ENCODE peak calls at places on chromosomes 2 and 18, in four cellular contexts. U, E, Q and V are unnamed samples.

GRCh38 chr2:59236723-59237122 is 995.6 kb upstream of the FANCL start:
- DNase-seq in E (no peak), U (no peak), Q (no peak), V (no peak)

GRCh38 chr2:147076634-147077033 is 768.2 kb upstream of the ACVR2A start:
- DNase-seq in U (no peak), Q (no peak), E (no peak), V (peak; percentile 21)

GRCh38 chr18:60892855-60893254 is 440.4 kb upstream of the CDH20 start:
- DNase-seq in E (no peak), U (peak; percentile 41), Q (no peak), V (peak; percentile 18)

GRCh38 chr2:200596774-200597173 is 11.0 kb downstream of the AOX1 start:
- DNase-seq in Q (no peak), E (no peak), U (no peak), V (no peak)

GRCh38 chr2:152525277-152525838 is 190.4 kb downstream of the FMNL2 start:
- DNase-seq in Q (no peak), U (no peak), E (peak; percentile 40), V (peak; percentile 49)

GRCh38 chr2:118320640-118321039 is 232.4 kb downstream of the INSIG2 start:
- DNase-seq in E (no peak), U (no peak), Q (no peak), V (no peak)

GRCh38 chr2:202014328-202015034 is 19.2 kb upstream of the FZD7 start:
- DNase-seq in Q (no peak), E (no peak), U (no peak), V (no peak)

GRCh38 chr2:28357055-28357454 is 35.6 kb upstream of the FOSL2 start:
- DNase-seq in U (no peak), E (no peak), Q (no peak), V (no peak)

GRCh38 chr2:26978061-26978596 is 7.7 kb downstream of the MAPRE3 start:
- DNase-seq in E (no peak), Q (no peak), U (no peak), V (no peak)

GRCh38 chr18:79949571-79950439 is 1.6 kb downstream of the SLC66A2 start:
- DNase-seq in Q (peak; percentile 70), E (peak; percentile 68), U (no peak), V (no peak)

GRCh38 chr2:151946856-151947523 is 118.8 kb upstream of the ARL5A start:
- DNase-seq in Q (peak; percentile 29), E (peak; percentile 48), U (peak; percentile 21), V (no peak)

GRCh38 chr2:62423235-62423634 is 82.8 kb downstream of the TMEM17 start:
- DNase-seq in U (peak; percentile 15), E (no peak), Q (no peak), V (no peak)

GRCh38 chr2:102449370-102449974 is 23.6 kb upstream of the SLC9A4 start:
- DNase-seq in U (peak; percentile 13), Q (no peak), E (peak; percentile 13), V (peak; percentile 26)

GRCh38 chr2:106705877-106706276 is 180.1 kb downstream of the ST6GAL2 start:
- DNase-seq in Q (no peak), U (no peak), E (no peak), V (no peak)

GRCh38 chr18:37564796-37565137 is 831 bp downstream of the CELF4 start:
- DNase-seq in U (no peak), Q (no peak), E (peak; percentile 73), V (no peak)

GRCh38 chr2:218813771-218814460 is 17.7 kb downstream of the PRKAG3 start:
- DNase-seq in Q (no peak), E (no peak), U (no peak), V (no peak)

GRCh38 chr18:13375302-13376255 is 157.0 kb downstream of the LDLRAD4 start:
- DNase-seq in U (peak; percentile 48), Q (peak; percentile 56), E (peak; percentile 76), V (peak; percentile 90)

GRCh38 chr2:1595274-1595673 is 149.0 kb downstream of the PXDN start:
- DNase-seq in E (no peak), Q (no peak), U (no peak), V (no peak)

GRCh38 chr2:235018838-235019237 is 67.0 kb downstream of the SH3BP4 start:
- DNase-seq in Q (no peak), E (no peak), U (no peak), V (no peak)

GRCh38 chr2:203327582-203327917 is 644 bp upstream of the ABI2 start:
- DNase-seq in U (no peak), E (no peak), Q (no peak), V (peak; percentile 17)

GRCh38 chr2:66948234-66948633 is 448.9 kb upstream of the ETAA1 start:
- DNase-seq in U (no peak), Q (no peak), E (no peak), V (no peak)

GRCh38 chr2:64698668-64699444 is 45.1 kb upstream of the SERTAD2 start:
- DNase-seq in U (peak; percentile 24), E (no peak), Q (no peak), V (peak; percentile 63)

GRCh38 chr2:905833-906140 is 44.9 kb upstream of the SNTG2 start:
- DNase-seq in U (no peak), Q (no peak), E (no peak), V (no peak)

GRCh38 chr2:180450841-180451240 is 443.7 kb upstream of the CWC22 start:
- DNase-seq in U (no peak), E (no peak), Q (no peak), V (no peak)

GRCh38 chr2:189350515-189351209 is 90.6 kb upstream of the WDR75 start:
- DNase-seq in E (peak; percentile 36), U (no peak), Q (no peak), V (no peak)

GRCh38 chr2:147173186-147173575 is 671.6 kb upstream of the ACVR2A start:
- DNase-seq in Q (no peak), E (no peak), U (no peak), V (no peak)

GRCh38 chr18:10930078-10930477 is 219.3 kb downstream of the PIEZO2 start:
- DNase-seq in Q (no peak), E (no peak), U (no peak), V (no peak)

GRCh38 chr18:370753-371615 is 103.1 kb upstream of the THOC1 start:
- DNase-seq in Q (no peak), E (no peak), U (no peak), V (no peak)

GRCh38 chr18:371616-371998 is 103.8 kb upstream of the THOC1 start:
- DNase-seq in Q (no peak), U (no peak), E (no peak), V (no peak)

GRCh38 chr18:366466-367053 is 98.7 kb upstream of the THOC1 start:
- DNase-seq in Q (no peak), E (no peak), U (no peak), V (no peak)

GRCh38 chr18:365651-366050 is 97.8 kb upstream of the THOC1 start:
- DNase-seq in E (no peak), U (no peak), Q (no peak), V (no peak)

DNA sequence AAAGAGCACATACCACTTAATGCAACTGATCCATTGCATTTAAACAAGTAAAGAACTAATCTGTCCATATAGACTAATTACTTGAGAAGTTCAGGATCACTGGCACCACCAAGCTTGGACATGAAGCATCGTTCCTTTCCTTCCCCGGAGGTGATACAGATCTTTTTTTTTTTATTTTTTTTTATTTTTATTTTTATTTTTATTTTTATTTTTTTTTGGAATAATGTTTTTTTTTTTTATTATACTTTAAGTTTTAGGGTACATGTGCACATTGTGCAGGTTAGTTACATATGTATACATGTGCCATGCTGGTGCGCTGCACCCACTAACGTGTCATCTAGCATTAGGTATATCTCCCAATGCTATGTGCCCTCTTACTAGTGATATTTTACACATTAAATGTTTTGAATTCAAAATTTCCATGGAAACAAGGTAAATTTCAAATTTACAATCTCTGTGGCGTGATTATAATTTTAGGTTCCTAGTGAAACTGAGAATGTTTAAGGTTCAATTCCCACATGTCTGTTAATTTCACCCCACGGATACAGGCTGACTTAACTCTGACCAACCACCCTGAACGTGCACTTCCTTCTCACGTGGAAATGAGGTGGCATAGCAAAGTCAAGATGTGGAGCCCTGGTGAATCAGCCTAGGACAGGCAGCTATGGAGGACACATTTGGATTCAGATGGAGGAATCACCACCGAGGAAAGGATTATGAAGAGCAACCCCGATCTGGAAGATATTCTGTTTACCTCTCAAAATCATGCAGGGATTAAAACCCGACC is 101.6 kb upstream of the THOC1 start:
- DNase-seq in U (no peak), Q (no peak), E (no peak), V (no peak)
- H3K27ac ChIP-seq in U (no peak overlapping the region), Q (no peak overlapping the region), E (no peak overlapping the region), V (no peak overlapping the region)

DNA sequence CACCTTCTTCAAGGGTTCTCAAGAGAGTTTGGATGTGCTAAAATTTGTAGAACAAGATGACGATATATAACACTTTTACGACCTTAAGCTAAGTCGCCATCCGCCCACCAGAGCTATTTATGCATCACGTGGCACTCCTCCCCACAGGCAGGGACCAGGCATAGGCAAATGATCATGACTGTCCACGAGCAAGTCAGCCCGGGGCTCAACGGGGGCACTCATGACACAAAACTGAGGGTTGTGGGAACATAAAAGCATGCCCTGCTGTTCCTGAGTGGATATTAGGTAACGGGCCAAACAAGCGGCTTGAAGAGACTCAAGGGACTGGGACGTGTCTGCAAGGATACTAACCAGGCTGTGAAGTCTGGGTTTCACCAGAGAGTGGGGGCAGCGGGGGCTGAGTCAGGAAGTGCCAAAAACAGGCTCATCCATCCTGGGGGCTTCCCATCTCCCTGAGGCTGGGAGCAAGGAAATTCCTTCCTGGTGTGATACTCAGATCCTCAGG is 58.1 kb downstream of the FAM178B start:
- DNase-seq in Q (no peak), E (no peak), U (no peak), V (no peak)
- TF ChIP-seq CTCF in Q (no peak), E (no peak), U (no peak), V (no peak)

DNA sequence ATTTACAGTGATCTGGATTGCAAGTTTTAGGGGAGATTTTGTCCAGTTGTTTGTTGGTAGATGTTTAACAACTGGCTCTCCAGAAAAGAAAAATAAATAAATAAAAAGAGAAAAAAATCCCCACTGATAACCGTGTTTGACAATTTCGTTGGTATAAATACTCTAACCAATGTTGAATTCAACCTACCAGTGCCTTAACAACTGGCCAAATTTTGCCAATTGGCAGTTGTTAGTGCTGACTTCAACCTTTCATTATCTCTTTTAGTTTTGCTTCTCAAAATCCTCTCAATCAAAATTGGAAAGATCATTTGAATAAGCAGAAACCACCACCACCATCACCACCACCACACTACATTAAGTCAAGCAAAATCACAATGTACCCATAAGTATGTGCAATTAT is 490.3 kb downstream of the PIK3C3 start:
- DNase-seq in Q (no peak), E (no peak), U (no peak), V (no peak)
- H3K27ac ChIP-seq in Q (no peak overlapping the region), E (no peak overlapping the region), U (no peak overlapping the region), V (no peak overlapping the region)

GRCh38 chr18:59303006-59303405 is 15.4 kb downstream of the CPLX4 start:
- DNase-seq in Q (no peak), U (no peak), E (no peak), V (no peak)
- TF ChIP-seq CTCF in Q (no peak), U (no peak), E (no peak), V (no peak)

GRCh38 chr2:237857791-237858190 is 1.6 kb upstream of the RAMP1 start:
- DNase-seq in U (no peak), Q (no peak), E (no peak), V (no peak)

GRCh38 chr2:237860273-237860935 is 981 bp downstream of the RAMP1 start:
- DNase-seq in E (no peak), U (no peak), Q (no peak), V (no peak)

GRCh38 chr2:237858294-237859081 is 935 bp upstream of the RAMP1 start:
- DNase-seq in E (peak; percentile 70), U (no peak), Q (peak; percentile 21), V (peak; percentile 80)

GRCh38 chr2:237859533-237860272 is at the start of gene RAMP1:
- DNase-seq in E (no peak), Q (no peak), U (no peak), V (no peak)

GRCh38 chr2:237859082-237859433 is 365 bp upstream of the RAMP1 start:
- DNase-seq in E (no peak), Q (no peak), U (no peak), V (no peak)
- H3K27ac ChIP-seq in E (peak overlapping the region; percentile 89), Q (peak overlapping the region; percentile 85), U (peak overlapping the region; percentile 90), V (peak overlapping the region; percentile 75)